ENCODE peak calls at places on chromosomes 11 and 22, in six cellular contexts. H is PC-3, Q is right lobe of liver, O is tibial artery, I is RWPE2, U is sigmoid colon. M is an unnamed sample. For H3K4me1, the result is how much of the 10 kb centered on the place peaks cover.

GRCh38 chr11:18741783-18742182 is 15.8 kb upstream of the IGSF22 start:
- DNase-seq in H (no peak), Q (no peak), O (no peak), I (no peak), U (no peak), M (no peak)

GRCh38 chr11:71342951-71343827 is 90.8 kb upstream of the SHANK2 start:
- DNase-seq in H (peak), Q (peak), O (peak), I (no peak), U (no peak), M (peak)

GRCh38 chr22:46357711-46358505 is 22.4 kb downstream of the TRMU start:
- DNase-seq in H (no peak), Q (no peak), O (no peak), I (no peak), U (no peak), M (no peak)

GRCh38 chr22:31248965-31249940 is 37.2 kb downstream of the LIMK2 start:
- DNase-seq in H (no peak), Q (no peak), O (no peak), I (no peak), U (peak), M (no peak)

GRCh38 chr22:42473484-42474193 is 41.4 kb upstream of the NFAM1 start:
- DNase-seq in H (peak), Q (no peak), O (no peak), I (no peak), U (no peak), M (peak)

GRCh38 chr11:27100534-27100933 is 59.9 kb downstream of the BBOX1 start:
- DNase-seq in H (no peak), Q (no peak), O (no peak), I (no peak), U (no peak), M (no peak)

GRCh38 chr22:20957691-20958440 is 9.2 kb upstream of the AIFM3 start:
- DNase-seq in H (peak), Q (no peak), O (no peak), I (no peak), U (no peak), M (peak)

GRCh38 chr11:111736621-111737055 is 29.6 kb downstream of the PPP2R1B start:
- DNase-seq in H (no peak), Q (no peak), O (no peak), I (no peak), U (no peak), M (no peak)

GRCh38 chr11:17328856-17329490 is 22.6 kb upstream of the NCR3LG1 start:
- DNase-seq in H (no peak), Q (no peak), O (no peak), I (no peak), U (no peak), M (no peak)

GRCh38 chr11:12715131-12715530 is 40.9 kb downstream of the TEAD1 start:
- DNase-seq in H (no peak), Q (no peak), O (no peak), I (no peak), U (no peak), M (no peak)

GRCh38 chr11:120832609-120833221 is 191.2 kb upstream of the TBCEL start:
- DNase-seq in H (no peak), Q (no peak), O (no peak), I (no peak), U (no peak), M (no peak)

GRCh38 chr11:19558189-19558986 is 154.2 kb upstream of the NAV2 start:
- DNase-seq in H (no peak), Q (no peak), O (no peak), I (no peak), U (no peak), M (no peak)

GRCh38 chr11:111941963-111942362 is 4.8 kb downstream of the DIXDC1 start:
- DNase-seq in H (peak), Q (no peak), O (no peak), I (peak), U (no peak), M (no peak)

GRCh38 chr22:23088199-23088604 is 17.9 kb downstream of the GNAZ start:
- DNase-seq in H (no peak), Q (no peak), O (no peak), I (no peak), U (no peak), M (no peak)

GRCh38 chr11:107752508-107752907 is 40.7 kb upstream of the SLN start:
- DNase-seq in H (no peak), Q (no peak), O (no peak), I (no peak), U (no peak), M (no peak)

GRCh38 chr11:19281041-19281440 is 40.3 kb upstream of the E2F8 start:
- DNase-seq in H (no peak), Q (no peak), O (no peak), I (no peak), U (no peak), M (no peak)

GRCh38 chr11:65491163-65491465 is 7.7 kb upstream of the MALAT1 start:
- DNase-seq in H (no peak), Q (peak), O (no peak), I (no peak), U (peak), M (no peak)

GRCh38 chr11:66115638-66116410 is 45.8 kb downstream of the PACS1 start:
- DNase-seq in H (no peak), Q (no peak), O (no peak), I (no peak), U (no peak), M (no peak)

GRCh38 chr11:69205929-69206612 is 50.3 kb downstream of the SMIM38 start:
- DNase-seq in H (no peak), Q (no peak), O (peak), I (no peak), U (no peak), M (peak)

GRCh38 chr11:73468590-73469161 is 92.5 kb downstream of the RELT start:
- DNase-seq in H (no peak), Q (no peak), O (no peak), I (no peak), U (no peak), M (no peak)

GRCh38 chr11:125071831-125072209 is 8.7 kb downstream of the SLC37A2 start:
- DNase-seq in H (no peak), Q (no peak), O (no peak), I (no peak), U (no peak), M (no peak)

GRCh38 chr11:36774603-36775002 is 176.6 kb upstream of the RAG2 start:
- DNase-seq in H (peak), Q (no peak), O (no peak), I (no peak), U (no peak), M (no peak)

GRCh38 chr11:45926001-45926401 is 3.5 kb downstream of the LARGE2 start:
- DNase-seq in H (no peak), Q (no peak), O (peak), I (peak), U (no peak), M (peak)

GRCh38 chr11:86497310-86497709 is 122.6 kb downstream of the CCDC81 start:
- DNase-seq in H (no peak), Q (no peak), O (no peak), I (no peak), U (no peak), M (no peak)

GRCh38 chr11:76805206-76805913 is 22.2 kb downstream of the TSKU start:
- DNase-seq in H (no peak), Q (no peak), O (no peak), I (no peak), U (no peak), M (no peak)

GRCh38 chr22:24156146-24156914 is 25.0 kb upstream of the SUSD2 start:
- DNase-seq in H (peak), Q (no peak), O (no peak), I (no peak), U (no peak), M (no peak)

GRCh38 chr11:19742595-19743292 is 30.1 kb downstream of the NAV2 start:
- DNase-seq in H (peak), Q (peak), O (peak), I (no peak), U (peak), M (peak)

GRCh38 chr11:31764186-31764730 is 46.9 kb downstream of the PAX6 start:
- DNase-seq in H (no peak), Q (no peak), O (no peak), I (no peak), U (no peak), M (no peak)

GRCh38 chr11:49208006-49208721 is at the start of gene FOLH1:
- DNase-seq in H (peak), Q (peak), O (no peak), I (no peak), U (peak), M (no peak)

GRCh38 chr11:64762916-64763803 is 3.4 kb upstream of the PYGM start:
- DNase-seq in H (no peak), Q (no peak), O (peak), I (no peak), U (peak), M (peak)

GRCh38 chr11:63813035-63813562 is at the start of gene SPINDOC:
- DNase-seq in H (peak), Q (peak), O (peak), I (no peak), U (peak), M (peak)

GRCh38 chr11:125429174-125429707 is 66.8 kb downstream of the FEZ1 start:
- DNase-seq in H (peak), Q (no peak), O (no peak), I (no peak), U (no peak), M (peak)

GRCh38 chr22:49760630-49761571 is 66.8 kb downstream of the BRD1 start:
- DNase-seq in H (no peak), Q (no peak), O (peak), I (no peak), U (no peak), M (peak)

GRCh38 chr11:67302571-67303131 is 679 bp upstream of the SSH3 start:
- DNase-seq in H (peak), Q (peak), O (peak), I (peak), U (peak), M (peak)

GRCh38 chr11:62554377-62554776 is 7.8 kb upstream of the AHNAK start:
- DNase-seq in H (no peak), Q (peak), O (peak), I (no peak), U (peak), M (peak)

GRCh38 chr11:79705648-79706047 is 264.8 kb upstream of the TENM4 start:
- DNase-seq in H (no peak), Q (no peak), O (no peak), I (no peak), U (no peak), M (no peak)

DNA sequence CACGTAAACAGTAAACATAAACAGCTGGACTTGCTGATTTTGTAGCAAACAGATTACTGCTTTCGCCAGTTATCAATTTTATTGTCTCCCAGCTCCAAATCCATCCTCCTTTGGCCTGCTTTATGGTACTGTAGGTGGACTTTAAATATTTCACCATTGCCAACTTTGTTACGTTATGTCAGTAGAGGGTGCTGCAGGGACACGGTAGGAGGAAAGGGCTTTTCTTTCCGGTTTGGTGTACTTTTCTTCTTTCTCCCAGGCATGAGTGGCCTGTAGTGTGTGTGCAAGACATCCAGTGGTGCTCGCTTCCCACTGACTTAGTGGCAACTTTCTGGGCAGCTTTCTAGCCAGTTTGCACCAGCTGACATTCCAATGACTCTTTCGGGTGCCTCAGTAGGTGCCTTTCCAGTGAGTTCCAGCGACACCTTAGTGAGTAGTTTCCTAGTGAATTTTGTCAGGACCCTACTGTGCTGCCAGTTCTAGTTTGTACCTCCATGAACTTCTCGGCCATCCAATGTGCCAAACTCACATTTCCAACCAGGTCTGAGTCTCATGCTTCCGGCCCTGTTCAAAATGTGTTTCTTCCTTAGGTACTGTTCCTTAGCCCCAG is 267.6 kb upstream of the TENM4 start:
- DNase-seq in H (peak), Q (no peak), O (no peak), I (no peak), U (no peak), M (peak)
- TF ChIP-seq CTCF in H (peak), Q (peak), O (no peak), I (peak), U (no peak), M (peak)

DNA sequence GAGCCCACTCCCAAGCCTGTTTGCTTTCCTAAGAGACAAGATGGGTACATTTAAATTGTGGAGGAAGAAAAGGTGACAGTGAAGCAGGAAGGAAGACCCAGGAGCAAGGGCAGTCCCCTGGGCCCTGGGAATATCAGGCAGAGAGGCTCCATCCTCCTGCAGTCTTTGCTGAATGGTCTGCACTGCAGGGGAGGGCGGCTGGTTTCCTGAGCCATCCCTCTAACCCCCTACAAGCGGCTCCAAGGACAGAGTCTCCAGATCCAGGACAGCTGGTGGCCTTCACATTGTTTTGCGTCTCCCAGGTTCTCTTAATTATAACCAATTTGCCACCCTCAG is 53.7 kb upstream of the EMID1 start:
- DNase-seq in H (no peak), Q (no peak), O (no peak), I (no peak), U (no peak), M (no peak)
- H3K4me3 ChIP-seq in H (no peak), Q (no peak), O (no peak), I (no peak), U (no peak), M (no peak)

GRCh38 chr11:16114451-16114850 is 241.9 kb downstream of the SOX6 start:
- DNase-seq in H (no peak), Q (no peak), O (no peak), I (no peak), U (no peak), M (no peak)
- H3K4me1 ChIP-seq in H (under half), Q (under half), O (under half), I (under half), U (under half), M (half or more)

GRCh38 chr22:40175571-40176105 is 2.1 kb upstream of the TNRC6B start:
- DNase-seq in H (no peak), Q (no peak), O (no peak), I (no peak), U (no peak), M (no peak)

GRCh38 chr22:40178417-40179409 is 988 bp downstream of the TNRC6B start:
- DNase-seq in H (peak), Q (no peak), O (no peak), I (no peak), U (no peak), M (peak)

GRCh38 chr22:40176921-40177737 is 596 bp upstream of the TNRC6B start:
- DNase-seq in H (peak), Q (no peak), O (no peak), I (no peak), U (no peak), M (peak)

GRCh38 chr22:40179535-40179934 is 1.8 kb downstream of the TNRC6B start:
- DNase-seq in H (no peak), Q (no peak), O (no peak), I (no peak), U (no peak), M (no peak)

GRCh38 chr22:40177738-40178416 is at the start of gene TNRC6B:
- DNase-seq in H (peak), Q (no peak), O (peak), I (peak), U (peak), M (peak)
- TF ChIP-seq CTCF in H (no peak), Q (no peak), O (no peak), I (no peak), U (no peak), M (no peak)

GRCh38 chr11:6628526-6628925 is 9.3 kb upstream of the TPP1 start:
- DNase-seq in H (no peak), Q (no peak), O (no peak), I (no peak), U (no peak), M (no peak)

GRCh38 chr11:6629892-6630631 is 10.8 kb upstream of the TPP1 start:
- DNase-seq in H (no peak), Q (no peak), O (no peak), I (no peak), U (no peak), M (peak)

GRCh38 chr11:6627762-6628241 is 8.6 kb upstream of the TPP1 start:
- DNase-seq in H (no peak), Q (no peak), O (no peak), I (no peak), U (no peak), M (no peak)

GRCh38 chr11:6630632-6631291 is 11.5 kb upstream of the TPP1 start:
- DNase-seq in H (no peak), Q (no peak), O (peak), I (no peak), U (no peak), M (no peak)

DNA sequence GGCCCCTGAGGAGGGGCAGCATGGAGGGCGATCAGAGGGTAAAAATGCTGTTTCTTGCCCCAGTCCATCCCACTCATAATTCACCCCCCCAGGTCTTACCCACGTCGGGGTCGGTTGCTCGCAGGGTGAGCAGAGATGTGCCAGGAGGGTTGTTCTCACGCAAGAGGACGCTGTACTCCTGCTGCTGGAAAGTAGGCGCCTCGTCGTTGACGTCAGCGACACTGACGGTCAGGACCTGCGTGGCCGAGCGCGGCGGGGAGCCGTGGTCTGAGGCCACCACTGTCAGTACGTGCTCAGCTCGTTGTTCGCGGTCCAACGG is 10.3 kb upstream of the TPP1 start:
- DNase-seq in H (no peak), Q (no peak), O (no peak), I (no peak), U (no peak), M (no peak)
- H3K4me3 ChIP-seq in H (no peak), Q (no peak), O (no peak), I (no peak), U (no peak), M (peak)

GRCh38 chr22:27776410-27776958 is 25.1 kb downstream of the MN1 start:
- DNase-seq in H (no peak), Q (no peak), O (no peak), I (no peak), U (no peak), M (no peak)

GRCh38 chr22:27778299-27779090 is 23.1 kb downstream of the MN1 start:
- DNase-seq in H (no peak), Q (no peak), O (no peak), I (no peak), U (no peak), M (no peak)

GRCh38 chr22:27775087-27775697 is 26.4 kb downstream of the MN1 start:
- DNase-seq in H (no peak), Q (no peak), O (peak), I (no peak), U (no peak), M (no peak)

GRCh38 chr22:27775698-27776409 is 25.7 kb downstream of the MN1 start:
- DNase-seq in H (no peak), Q (no peak), O (no peak), I (no peak), U (no peak), M (no peak)

GRCh38 chr22:27777128-27777527 is 24.4 kb downstream of the MN1 start:
- DNase-seq in H (no peak), Q (no peak), O (no peak), I (no peak), U (no peak), M (no peak)
- H3K4me1 ChIP-seq in H (under half), Q (under half), O (half or more), I (under half), U (half or more), M (under half)

GRCh38 chr11:117572129-117572528 is 224.9 kb downstream of the DSCAML1 start:
- DNase-seq in H (no peak), Q (peak), O (peak), I (no peak), U (peak), M (peak)

GRCh38 chr11:117572671-117573070 is 224.3 kb downstream of the DSCAML1 start:
- DNase-seq in H (no peak), Q (peak), O (peak), I (no peak), U (no peak), M (no peak)

GRCh38 chr11:117574551-117574950 is 222.5 kb downstream of the DSCAML1 start:
- DNase-seq in H (no peak), Q (peak), O (peak), I (no peak), U (peak), M (peak)

GRCh38 chr11:117573326-117573725 is 223.7 kb downstream of the DSCAML1 start:
- DNase-seq in H (no peak), Q (peak), O (peak), I (no peak), U (peak), M (peak)

GRCh38 chr11:117570701-117571100 is 226.3 kb downstream of the DSCAML1 start:
- DNase-seq in H (no peak), Q (peak), O (no peak), I (no peak), U (peak), M (no peak)
- TF ChIP-seq CTCF in H (no peak), Q (no peak), O (no peak), I (no peak), U (no peak), M (no peak)

DNA sequence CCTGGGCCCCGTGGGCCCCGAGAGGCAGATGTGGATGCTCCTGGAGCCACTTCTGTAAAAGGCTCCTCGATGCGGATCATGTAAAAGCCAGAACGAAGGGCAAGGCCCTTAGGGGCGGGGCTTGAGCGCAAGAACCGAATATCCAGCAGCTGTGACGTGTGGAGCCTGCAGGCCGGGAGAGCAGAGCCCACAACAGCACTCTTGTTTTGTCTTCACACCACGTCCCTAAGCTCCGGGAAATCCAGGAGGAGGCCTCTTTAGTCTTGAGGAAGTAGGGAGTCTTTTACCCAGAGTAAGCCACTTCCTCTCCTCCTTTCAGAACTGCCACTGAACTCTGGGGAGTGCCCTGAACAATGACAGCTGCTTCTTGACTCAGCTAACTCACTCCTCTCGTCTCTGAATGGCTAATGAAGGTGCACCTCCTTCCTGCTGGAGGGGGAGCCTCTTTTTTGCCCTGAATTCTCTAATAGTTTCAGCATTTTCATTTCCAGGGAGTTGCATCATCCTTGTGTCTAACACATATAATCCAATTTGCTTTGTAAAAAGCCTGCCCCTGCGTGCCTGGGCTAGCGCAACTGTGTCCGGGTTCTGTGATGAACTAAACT is 12.5 kb downstream of the L3MBTL2 start:
- DNase-seq in H (no peak), Q (no peak), O (no peak), I (no peak), U (peak), M (no peak)
- H3K4me3 ChIP-seq in H (no peak), Q (no peak), O (no peak), I (no peak), U (no peak), M (no peak)